ENCODE peak calls at places on chromosomes 12 and 14, in six cellular contexts. Q, W, N, L, H and D are unnamed samples.

GRCh38 chr12:67925077-67925476 is 64.2 kb upstream of the IFNG-AS1 start:
- DNase-seq in Q (no peak), W (no peak), N (no peak), L (no peak), H (no peak), D (no peak)

GRCh38 chr14:74568896-74569295 is 43.1 kb downstream of the LTBP2 start:
- DNase-seq in Q (no peak), W (no peak), N (no peak), L (no peak), H (no peak), D (no peak)

GRCh38 chr14:94685681-94686485 is 73.7 kb downstream of the SERPINA3 start:
- DNase-seq in Q (no peak), W (no peak), N (no peak), L (no peak), H (no peak), D (no peak)

GRCh38 chr12:42143401-42144173 is 1.1 kb downstream of the GXYLT1 start:
- DNase-seq in Q (no peak), W (no peak), N (no peak), L (no peak), H (no peak), D (no peak)

GRCh38 chr14:26773906-26774593 is 176.2 kb upstream of the NOVA1 start:
- DNase-seq in Q (no peak), W (no peak), N (no peak), L (no peak), H (no peak), D (no peak)

GRCh38 chr12:87687362-87687761 is 341.8 kb downstream of the C12orf50 start:
- DNase-seq in Q (peak), W (no peak), N (no peak), L (no peak), H (no peak), D (peak)

GRCh38 chr12:104751024-104751570 is 207.0 kb downstream of the SLC41A2 start:
- DNase-seq in Q (no peak), W (no peak), N (no peak), L (no peak), H (no peak), D (no peak)

GRCh38 chr12:110222027-110222426 is 59.0 kb upstream of the ATP2A2 start:
- DNase-seq in Q (no peak), W (no peak), N (no peak), L (no peak), H (no peak), D (no peak)

GRCh38 chr14:21098134-21098891 is at the start of gene ZNF219:
- DNase-seq in Q (peak), W (peak), N (no peak), L (peak), H (peak), D (peak)

GRCh38 chr14:72613196-72613974 is 280.5 kb downstream of the DPF3 start:
- DNase-seq in Q (no peak), W (no peak), N (no peak), L (no peak), H (peak), D (no peak)

GRCh38 chr12:7498832-7499231 is 4.7 kb downstream of the CD163 start:
- DNase-seq in Q (no peak), W (no peak), N (no peak), L (no peak), H (no peak), D (no peak)

GRCh38 chr14:22010532-22011242 is 337.1 kb upstream of the OR4E1 start:
- DNase-seq in Q (no peak), W (no peak), N (no peak), L (no peak), H (no peak), D (no peak)

GRCh38 chr14:53190938-53191337 is 37.8 kb upstream of the DDHD1 start:
- DNase-seq in Q (no peak), W (no peak), N (no peak), L (no peak), H (no peak), D (no peak)

GRCh38 chr12:54016478-54016964 is 7.7 kb downstream of the HOXC8 start:
- DNase-seq in Q (no peak), W (no peak), N (no peak), L (no peak), H (no peak), D (no peak)

GRCh38 chr12:29054790-29055663 is 94.1 kb upstream of the FAR2 start:
- DNase-seq in Q (no peak), W (no peak), N (no peak), L (no peak), H (no peak), D (no peak)

GRCh38 chr12:112005419-112006395 is 7.3 kb downstream of the TMEM116 start:
- DNase-seq in Q (peak), W (no peak), N (no peak), L (peak), H (no peak), D (peak)

GRCh38 chr12:20057398-20057797 is 310.9 kb upstream of the PDE3A start:
- DNase-seq in Q (no peak), W (no peak), N (no peak), L (no peak), H (no peak), D (no peak)

GRCh38 chr12:108151505-108152178 is 22.6 kb downstream of the WSCD2 start:
- DNase-seq in Q (no peak), W (no peak), N (no peak), L (no peak), H (no peak), D (no peak)

GRCh38 chr14:88493392-88494185 is 61.2 kb downstream of the PTPN21 start:
- DNase-seq in Q (no peak), W (no peak), N (no peak), L (no peak), H (no peak), D (no peak)

GRCh38 chr12:51948066-51948465 is 3.4 kb upstream of the ACVR1B start:
- DNase-seq in Q (no peak), W (no peak), N (no peak), L (no peak), H (peak), D (no peak)

GRCh38 chr14:100762089-100762515 is 35.4 kb downstream of the DLK1 start:
- DNase-seq in Q (no peak), W (peak), N (no peak), L (no peak), H (no peak), D (no peak)

GRCh38 chr12:15011162-15011561 is 38.3 kb downstream of the PDE6H start:
- DNase-seq in Q (no peak), W (no peak), N (no peak), L (no peak), H (no peak), D (peak)

GRCh38 chr14:104827173-104828055 is 26.5 kb downstream of the ZBTB42 start:
- DNase-seq in Q (peak), W (peak), N (no peak), L (peak), H (peak), D (peak)

GRCh38 chr14:30191639-30192279 is 264.1 kb upstream of the PRKD1 start:
- DNase-seq in Q (no peak), W (no peak), N (no peak), L (no peak), H (no peak), D (no peak)

GRCh38 chr12:18863769-18864500 is 126.0 kb downstream of the CAPZA3 start:
- DNase-seq in Q (no peak), W (no peak), N (no peak), L (no peak), H (no peak), D (peak)

GRCh38 chr14:70289138-70289537 is 70.3 kb downstream of the COX16 start:
- DNase-seq in Q (no peak), W (no peak), N (peak), L (no peak), H (no peak), D (no peak)

GRCh38 chr12:1533205-1533601 is 61.2 kb downstream of the FBXL14 start:
- DNase-seq in Q (no peak), W (no peak), N (peak), L (peak), H (no peak), D (no peak)

GRCh38 chr12:6961695-6962284 is 8.7 kb downstream of the PHB2 start:
- DNase-seq in Q (peak), W (peak), N (no peak), L (peak), H (peak), D (peak)

GRCh38 chr12:39372929-39373328 is 70.0 kb downstream of the KIF21A start:
- DNase-seq in Q (no peak), W (no peak), N (peak), L (no peak), H (no peak), D (no peak)

GRCh38 chr12:106962291-106962690 is 6.6 kb downstream of the TMEM263 start:
- DNase-seq in Q (no peak), W (no peak), N (no peak), L (no peak), H (no peak), D (no peak)

GRCh38 chr12:26630546-26631027 is 202.4 kb downstream of the ITPR2 start:
- DNase-seq in Q (no peak), W (peak), N (no peak), L (no peak), H (no peak), D (no peak)

GRCh38 chr12:26631846-26632245 is 201.1 kb downstream of the ITPR2 start:
- DNase-seq in Q (no peak), W (no peak), N (no peak), L (no peak), H (no peak), D (no peak)

GRCh38 chr12:26627335-26627734 is 205.7 kb downstream of the ITPR2 start:
- DNase-seq in Q (no peak), W (peak), N (no peak), L (no peak), H (no peak), D (no peak)

GRCh38 chr12:26628234-26628633 is 204.8 kb downstream of the ITPR2 start:
- DNase-seq in Q (no peak), W (no peak), N (no peak), L (no peak), H (no peak), D (no peak)

DNA sequence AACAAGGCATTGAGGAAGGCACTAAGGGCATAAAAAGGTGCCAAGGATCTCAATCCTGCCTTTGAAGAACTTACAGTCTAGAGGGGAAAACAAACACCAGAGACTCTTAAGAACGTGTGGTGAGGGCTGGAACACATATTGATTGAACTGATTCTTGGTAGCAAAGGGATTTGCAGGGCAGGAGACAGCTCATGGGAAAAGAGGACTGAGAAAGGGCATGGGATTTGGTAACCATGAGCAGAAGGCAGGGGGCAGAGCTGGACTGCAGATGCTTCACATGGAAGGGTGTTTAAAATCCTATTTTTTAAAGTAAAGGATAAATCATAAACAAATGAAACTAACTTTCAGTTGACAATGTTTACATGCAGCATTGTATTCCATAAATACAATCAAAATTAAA is 203.1 kb downstream of the ITPR2 start:
- DNase-seq in Q (no peak), W (no peak), N (no peak), L (no peak), H (no peak), D (no peak)
- TF ChIP-seq CREB1 in Q (no peak), W (no peak), N (no peak), L (no peak), H (no peak), D (no peak)

GRCh38 chr14:51147183-51147582 is 52.3 kb upstream of the TRIM9 start:
- DNase-seq in Q (no peak), W (peak), N (no peak), L (no peak), H (no peak), D (no peak)

GRCh38 chr14:51139221-51139681 is 44.3 kb upstream of the TRIM9 start:
- DNase-seq in Q (no peak), W (no peak), N (no peak), L (no peak), H (no peak), D (no peak)

DNA sequence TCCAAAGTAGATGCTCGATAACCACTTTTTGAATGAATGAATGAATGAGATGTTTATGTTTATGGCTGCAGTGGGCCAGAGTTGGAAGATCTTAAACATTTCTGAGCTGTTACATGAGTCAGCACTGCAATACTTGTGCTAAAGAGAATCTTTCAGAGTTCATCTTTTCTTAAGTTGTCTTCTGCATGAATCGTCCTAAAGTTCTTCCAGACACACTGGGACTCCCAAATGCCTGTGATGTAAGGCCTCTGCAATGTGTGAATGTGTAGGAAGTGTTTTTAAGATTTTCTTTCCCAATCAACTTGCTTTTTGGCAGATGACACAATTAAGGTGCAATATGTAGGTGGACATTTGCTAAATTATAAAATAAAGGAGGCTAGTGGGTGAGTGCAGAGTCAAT is 50.3 kb upstream of the TRIM9 start:
- DNase-seq in Q (no peak), W (no peak), N (no peak), L (no peak), H (no peak), D (no peak)
- TF ChIP-seq CREB1 in Q (no peak), W (no peak), N (no peak), L (no peak), H (no peak), D (no peak)

DNA sequence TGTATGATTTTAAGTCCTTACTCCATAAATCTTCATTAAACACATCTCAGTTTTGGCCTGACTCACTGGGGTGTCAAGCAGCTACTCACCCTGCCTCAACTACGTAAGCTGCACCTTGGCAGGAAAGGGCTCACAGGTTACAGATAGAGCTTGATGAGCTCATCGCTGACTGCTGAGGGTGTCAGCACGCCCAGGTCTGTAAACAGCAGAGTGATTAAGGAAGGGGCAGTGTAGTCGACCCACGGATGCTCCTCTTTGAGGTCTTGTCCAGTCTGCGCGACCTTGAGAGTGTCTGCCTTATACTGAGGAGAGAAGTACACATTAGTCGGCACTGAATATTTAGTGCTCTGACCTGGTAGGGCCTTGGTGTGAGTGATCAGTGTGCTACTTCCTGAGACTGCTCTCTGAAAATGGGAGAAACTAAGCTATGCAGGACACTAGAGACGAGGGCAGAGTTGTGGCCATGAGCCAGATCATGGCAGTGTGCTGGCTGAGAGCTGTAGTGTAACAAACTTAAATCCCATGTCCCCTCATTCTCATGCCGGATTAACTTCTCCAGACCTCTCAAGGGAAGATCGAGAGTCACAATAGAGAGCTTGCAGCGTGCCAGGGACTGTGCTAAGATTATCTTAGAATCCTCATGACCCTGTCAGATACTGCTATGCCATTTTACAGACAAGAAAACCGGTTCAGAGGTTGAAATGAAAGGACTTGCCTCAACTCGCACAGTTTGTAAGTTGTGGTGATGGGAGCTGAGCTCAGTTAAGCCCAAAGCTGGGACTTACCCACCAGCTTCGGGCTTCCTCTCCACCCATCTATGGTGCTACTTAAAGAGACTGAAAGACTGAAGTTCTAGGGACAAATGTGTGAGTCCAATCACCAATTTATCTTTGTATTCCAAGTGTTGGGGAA is 11.6 kb downstream of the EIF2B1 start:
- DNase-seq in Q (no peak), W (no peak), N (no peak), L (no peak), H (no peak), D (no peak)
- TF ChIP-seq CREB1 in Q (no peak), W (no peak), N (no peak), L (no peak), H (no peak), D (no peak)

GRCh38 chr14:89618309-89618708 is 201.3 kb upstream of the FOXN3 start:
- DNase-seq in Q (no peak), W (peak), N (no peak), L (no peak), H (no peak), D (no peak)

GRCh38 chr14:89620436-89620835 is 203.4 kb upstream of the FOXN3 start:
- DNase-seq in Q (no peak), W (no peak), N (no peak), L (no peak), H (no peak), D (no peak)

GRCh38 chr14:89621009-89621421 is 204.0 kb upstream of the FOXN3 start:
- DNase-seq in Q (no peak), W (no peak), N (no peak), L (no peak), H (no peak), D (no peak)

GRCh38 chr14:89618821-89619551 is 202.0 kb upstream of the FOXN3 start:
- DNase-seq in Q (peak), W (peak), N (no peak), L (peak), H (peak), D (peak)

DNA sequence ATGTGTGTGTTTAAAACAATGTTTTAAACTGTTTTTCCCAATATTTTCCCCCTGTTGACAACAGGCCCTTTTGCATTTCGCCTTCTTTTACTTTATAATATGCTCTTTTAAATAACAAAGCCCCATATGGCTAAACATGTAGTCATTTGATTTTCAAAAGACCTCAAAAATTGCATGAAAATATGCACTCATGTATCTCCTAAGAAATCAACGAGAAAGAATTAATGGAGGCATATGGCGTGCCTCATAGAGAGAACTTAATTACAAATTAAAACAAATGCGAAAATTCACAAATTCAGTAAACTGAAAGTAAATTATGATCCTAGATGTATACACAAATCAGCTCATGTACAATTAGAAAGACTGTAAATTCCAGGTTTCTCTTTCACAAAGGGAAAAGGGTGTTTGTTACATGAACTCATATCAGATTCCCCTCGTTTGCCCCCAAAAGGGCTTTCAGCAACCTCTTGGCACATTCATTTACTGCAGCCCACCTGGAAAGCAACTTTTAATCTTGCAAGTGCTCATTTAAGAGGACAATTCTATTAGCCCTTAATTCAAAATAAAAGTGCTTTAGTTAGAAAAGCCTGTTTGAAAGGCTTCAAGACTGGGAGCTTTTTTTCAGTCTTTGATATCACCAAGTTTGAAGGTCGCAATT is 202.7 kb upstream of the FOXN3 start:
- DNase-seq in Q (no peak), W (no peak), N (no peak), L (no peak), H (no peak), D (no peak)
- TF ChIP-seq CREB1 in Q (no peak), W (no peak), N (no peak), L (no peak), H (no peak), D (no peak)

GRCh38 chr14:84643438-84643837 is 886.5 kb upstream of the FLRT2 start:
- DNase-seq in Q (no peak), W (no peak), N (no peak), L (no peak), H (no peak), D (peak)

DNA sequence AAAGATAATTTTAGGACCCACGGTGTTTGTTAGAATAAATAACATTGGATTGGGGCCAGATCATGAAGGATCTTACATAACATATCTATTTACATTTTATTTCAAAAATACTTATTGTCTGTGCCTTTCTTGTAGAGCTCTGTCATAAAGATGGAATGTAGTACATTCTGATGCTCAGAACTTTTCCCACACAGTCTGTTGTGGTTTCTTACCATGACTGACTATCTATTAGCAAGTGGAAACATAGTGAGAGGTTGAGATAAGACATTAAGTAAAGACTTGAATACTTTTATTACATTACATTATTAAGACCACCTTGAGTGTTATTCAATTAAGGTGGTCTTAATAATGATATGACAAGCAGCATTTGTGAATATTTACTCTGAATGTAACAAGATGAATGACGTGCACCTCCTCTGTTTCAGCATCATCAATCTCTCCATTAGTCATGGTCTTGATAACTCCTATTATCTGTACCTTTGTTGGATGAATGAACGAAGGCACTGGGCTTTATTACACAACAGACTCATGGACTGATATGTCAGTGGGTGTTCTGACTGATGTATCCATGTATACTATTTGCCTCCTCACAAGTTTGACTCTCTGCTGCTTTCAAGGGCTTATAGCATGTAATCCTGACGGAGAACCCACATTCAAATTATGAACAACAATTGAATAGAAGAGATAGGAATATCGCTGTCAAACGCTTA is 883.0 kb upstream of the FLRT2 start:
- DNase-seq in Q (no peak), W (no peak), N (no peak), L (no peak), H (no peak), D (no peak)
- TF ChIP-seq CREB1 in Q (no peak), W (no peak), N (no peak), L (no peak), H (no peak), D (no peak)

GRCh38 chr12:95633671-95634465 is 82.6 kb upstream of the USP44 start:
- DNase-seq in Q (no peak), W (no peak), N (no peak), L (no peak), H (no peak), D (no peak)

GRCh38 chr12:95633049-95633545 is 81.8 kb upstream of the USP44 start:
- DNase-seq in Q (no peak), W (peak), N (no peak), L (no peak), H (no peak), D (no peak)

GRCh38 chr12:95637471-95638155 is 86.3 kb upstream of the USP44 start:
- DNase-seq in Q (no peak), W (no peak), N (no peak), L (no peak), H (no peak), D (no peak)

GRCh38 chr12:95637010-95637409 is 85.7 kb upstream of the USP44 start:
- DNase-seq in Q (no peak), W (no peak), N (no peak), L (no peak), H (no peak), D (no peak)

GRCh38 chr12:95634622-95635621 is 83.6 kb upstream of the USP44 start:
- DNase-seq in Q (no peak), W (peak), N (no peak), L (no peak), H (no peak), D (no peak)
- TF ChIP-seq CREB1 in Q (no peak), W (peak), N (no peak), L (no peak), H (no peak), D (no peak)